ENCODE peak calls at places on chromosomes 12 and 14, in nine cellular contexts. One of them, this sample, is unnamed.

GRCh38 chr12:65637774-65638173 is 186.5 kb upstream of the HMGA2 start:
- DNase-seq in nucleus accumbens: no peak
- DNase-seq in activated effector memory CD4-positive, alpha-beta T cell treated with anti-CD3 and anti-CD28 coated beads, Interleukin-2, amount 50 U/mL, for 16 hours: no peak
- DNase-seq in foreskin keratinocyte: peak
- DNase-seq in HCEC 1CT: peak
- DNase-seq in stimulated activated CD8-positive, alpha-beta memory T cell treated with anti-CD3 and anti-CD28 coated beads, Interleukin-4, amount 100 ng/mL, for 48 hours: no peak
- DNase-seq in psoas muscle: no peak
- DNase-seq in neuronal stem cell: no peak
- DNase-seq in stimulated activated CD4-positive, alpha-beta T cell treated with anti-CD3 and anti-CD28 coated beads, Interleukin-4, amount 100 ng/mL, for 48 hours: no peak
- DNase-seq in this sample: no peak

GRCh38 chr12:23055004-23055403 is 430.0 kb downstream of the ETNK1 start:
- DNase-seq in neuronal stem cell: peak
- DNase-seq in nucleus accumbens: no peak
- DNase-seq in stimulated activated CD4-positive, alpha-beta T cell treated with anti-CD3 and anti-CD28 coated beads, Interleukin-4, amount 100 ng/mL, for 48 hours: no peak
- DNase-seq in psoas muscle: no peak
- DNase-seq in stimulated activated CD8-positive, alpha-beta memory T cell treated with anti-CD3 and anti-CD28 coated beads, Interleukin-4, amount 100 ng/mL, for 48 hours: no peak
- DNase-seq in activated effector memory CD4-positive, alpha-beta T cell treated with anti-CD3 and anti-CD28 coated beads, Interleukin-2, amount 50 U/mL, for 16 hours: no peak
- DNase-seq in foreskin keratinocyte: peak
- DNase-seq in HCEC 1CT: peak
- DNase-seq in this sample: no peak

GRCh38 chr14:23101986-23102625 is 2.7 kb downstream of the CIROP start:
- DNase-seq in psoas muscle: no peak
- DNase-seq in neuronal stem cell: no peak
- DNase-seq in stimulated activated CD8-positive, alpha-beta memory T cell treated with anti-CD3 and anti-CD28 coated beads, Interleukin-4, amount 100 ng/mL, for 48 hours: no peak
- DNase-seq in HCEC 1CT: no peak
- DNase-seq in foreskin keratinocyte: no peak
- DNase-seq in nucleus accumbens: no peak
- DNase-seq in activated effector memory CD4-positive, alpha-beta T cell treated with anti-CD3 and anti-CD28 coated beads, Interleukin-2, amount 50 U/mL, for 16 hours: no peak
- DNase-seq in stimulated activated CD4-positive, alpha-beta T cell treated with anti-CD3 and anti-CD28 coated beads, Interleukin-4, amount 100 ng/mL, for 48 hours: no peak
- DNase-seq in this sample: no peak

GRCh38 chr12:107092669-107093546 is 441 bp downstream of the CRY1 start:
- DNase-seq in stimulated activated CD4-positive, alpha-beta T cell treated with anti-CD3 and anti-CD28 coated beads, Interleukin-4, amount 100 ng/mL, for 48 hours: peak
- DNase-seq in psoas muscle: peak
- DNase-seq in foreskin keratinocyte: no peak
- DNase-seq in neuronal stem cell: peak
- DNase-seq in activated effector memory CD4-positive, alpha-beta T cell treated with anti-CD3 and anti-CD28 coated beads, Interleukin-2, amount 50 U/mL, for 16 hours: peak
- DNase-seq in stimulated activated CD8-positive, alpha-beta memory T cell treated with anti-CD3 and anti-CD28 coated beads, Interleukin-4, amount 100 ng/mL, for 48 hours: peak
- DNase-seq in nucleus accumbens: peak
- DNase-seq in HCEC 1CT: peak
- DNase-seq in this sample: peak

GRCh38 chr12:2813573-2814185 is 1.2 kb downstream of the ITFG2 start:
- DNase-seq in activated effector memory CD4-positive, alpha-beta T cell treated with anti-CD3 and anti-CD28 coated beads, Interleukin-2, amount 50 U/mL, for 16 hours: peak
- DNase-seq in psoas muscle: no peak
- DNase-seq in foreskin keratinocyte: peak
- DNase-seq in stimulated activated CD4-positive, alpha-beta T cell treated with anti-CD3 and anti-CD28 coated beads, Interleukin-4, amount 100 ng/mL, for 48 hours: peak
- DNase-seq in stimulated activated CD8-positive, alpha-beta memory T cell treated with anti-CD3 and anti-CD28 coated beads, Interleukin-4, amount 100 ng/mL, for 48 hours: peak
- DNase-seq in neuronal stem cell: no peak
- DNase-seq in HCEC 1CT: peak
- DNase-seq in nucleus accumbens: no peak
- DNase-seq in this sample: peak

GRCh38 chr14:94123296-94123695 is 6.1 kb downstream of the IFI27L2 start:
- DNase-seq in stimulated activated CD4-positive, alpha-beta T cell treated with anti-CD3 and anti-CD28 coated beads, Interleukin-4, amount 100 ng/mL, for 48 hours: no peak
- DNase-seq in neuronal stem cell: no peak
- DNase-seq in stimulated activated CD8-positive, alpha-beta memory T cell treated with anti-CD3 and anti-CD28 coated beads, Interleukin-4, amount 100 ng/mL, for 48 hours: peak
- DNase-seq in nucleus accumbens: no peak
- DNase-seq in activated effector memory CD4-positive, alpha-beta T cell treated with anti-CD3 and anti-CD28 coated beads, Interleukin-2, amount 50 U/mL, for 16 hours: peak
- DNase-seq in psoas muscle: no peak
- DNase-seq in HCEC 1CT: no peak
- DNase-seq in foreskin keratinocyte: no peak
- DNase-seq in this sample: peak

GRCh38 chr12:40752011-40752410 is 59.8 kb downstream of the CNTN1 start:
- DNase-seq in neuronal stem cell: no peak
- DNase-seq in nucleus accumbens: no peak
- DNase-seq in HCEC 1CT: no peak
- DNase-seq in stimulated activated CD4-positive, alpha-beta T cell treated with anti-CD3 and anti-CD28 coated beads, Interleukin-4, amount 100 ng/mL, for 48 hours: no peak
- DNase-seq in activated effector memory CD4-positive, alpha-beta T cell treated with anti-CD3 and anti-CD28 coated beads, Interleukin-2, amount 50 U/mL, for 16 hours: no peak
- DNase-seq in stimulated activated CD8-positive, alpha-beta memory T cell treated with anti-CD3 and anti-CD28 coated beads, Interleukin-4, amount 100 ng/mL, for 48 hours: no peak
- DNase-seq in foreskin keratinocyte: no peak
- DNase-seq in psoas muscle: no peak
- DNase-seq in this sample: no peak

GRCh38 chr14:106837870-106838269 is 1311.5 kb downstream of the TMEM121 start:
- DNase-seq in foreskin keratinocyte: no peak
- DNase-seq in nucleus accumbens: no peak
- DNase-seq in stimulated activated CD8-positive, alpha-beta memory T cell treated with anti-CD3 and anti-CD28 coated beads, Interleukin-4, amount 100 ng/mL, for 48 hours: no peak
- DNase-seq in activated effector memory CD4-positive, alpha-beta T cell treated with anti-CD3 and anti-CD28 coated beads, Interleukin-2, amount 50 U/mL, for 16 hours: no peak
- DNase-seq in stimulated activated CD4-positive, alpha-beta T cell treated with anti-CD3 and anti-CD28 coated beads, Interleukin-4, amount 100 ng/mL, for 48 hours: no peak
- DNase-seq in neuronal stem cell: no peak
- DNase-seq in psoas muscle: no peak
- DNase-seq in HCEC 1CT: no peak
- DNase-seq in this sample: no peak

GRCh38 chr12:41983394-41983793 is 161.3 kb downstream of the GXYLT1 start:
- DNase-seq in HCEC 1CT: no peak
- DNase-seq in stimulated activated CD8-positive, alpha-beta memory T cell treated with anti-CD3 and anti-CD28 coated beads, Interleukin-4, amount 100 ng/mL, for 48 hours: no peak
- DNase-seq in stimulated activated CD4-positive, alpha-beta T cell treated with anti-CD3 and anti-CD28 coated beads, Interleukin-4, amount 100 ng/mL, for 48 hours: no peak
- DNase-seq in foreskin keratinocyte: no peak
- DNase-seq in nucleus accumbens: peak
- DNase-seq in psoas muscle: no peak
- DNase-seq in neuronal stem cell: no peak
- DNase-seq in activated effector memory CD4-positive, alpha-beta T cell treated with anti-CD3 and anti-CD28 coated beads, Interleukin-2, amount 50 U/mL, for 16 hours: no peak
- DNase-seq in this sample: no peak

GRCh38 chr12:25713264-25713663 is 160.2 kb upstream of the LMNTD1 start:
- DNase-seq in psoas muscle: no peak
- DNase-seq in activated effector memory CD4-positive, alpha-beta T cell treated with anti-CD3 and anti-CD28 coated beads, Interleukin-2, amount 50 U/mL, for 16 hours: no peak
- DNase-seq in nucleus accumbens: no peak
- DNase-seq in stimulated activated CD4-positive, alpha-beta T cell treated with anti-CD3 and anti-CD28 coated beads, Interleukin-4, amount 100 ng/mL, for 48 hours: no peak
- DNase-seq in stimulated activated CD8-positive, alpha-beta memory T cell treated with anti-CD3 and anti-CD28 coated beads, Interleukin-4, amount 100 ng/mL, for 48 hours: no peak
- DNase-seq in neuronal stem cell: no peak
- DNase-seq in HCEC 1CT: no peak
- DNase-seq in foreskin keratinocyte: no peak
- DNase-seq in this sample: no peak

GRCh38 chr12:33926095-33926494 is 96.2 kb upstream of the ALG10 start:
- DNase-seq in foreskin keratinocyte: no peak
- DNase-seq in stimulated activated CD8-positive, alpha-beta memory T cell treated with anti-CD3 and anti-CD28 coated beads, Interleukin-4, amount 100 ng/mL, for 48 hours: no peak
- DNase-seq in psoas muscle: no peak
- DNase-seq in HCEC 1CT: no peak
- DNase-seq in activated effector memory CD4-positive, alpha-beta T cell treated with anti-CD3 and anti-CD28 coated beads, Interleukin-2, amount 50 U/mL, for 16 hours: no peak
- DNase-seq in nucleus accumbens: no peak
- DNase-seq in stimulated activated CD4-positive, alpha-beta T cell treated with anti-CD3 and anti-CD28 coated beads, Interleukin-4, amount 100 ng/mL, for 48 hours: no peak
- DNase-seq in neuronal stem cell: no peak
- DNase-seq in this sample: no peak

GRCh38 chr12:109998241-109998903 is 858 bp upstream of the ANKRD13A start:
- DNase-seq in psoas muscle: no peak
- DNase-seq in neuronal stem cell: no peak
- DNase-seq in nucleus accumbens: no peak
- DNase-seq in stimulated activated CD4-positive, alpha-beta T cell treated with anti-CD3 and anti-CD28 coated beads, Interleukin-4, amount 100 ng/mL, for 48 hours: no peak
- DNase-seq in activated effector memory CD4-positive, alpha-beta T cell treated with anti-CD3 and anti-CD28 coated beads, Interleukin-2, amount 50 U/mL, for 16 hours: no peak
- DNase-seq in foreskin keratinocyte: no peak
- DNase-seq in HCEC 1CT: no peak
- DNase-seq in stimulated activated CD8-positive, alpha-beta memory T cell treated with anti-CD3 and anti-CD28 coated beads, Interleukin-4, amount 100 ng/mL, for 48 hours: no peak
- DNase-seq in this sample: no peak

GRCh38 chr14:66476964-66477363 is 9.2 kb upstream of the CCDC196 start:
- DNase-seq in psoas muscle: no peak
- DNase-seq in HCEC 1CT: peak
- DNase-seq in stimulated activated CD8-positive, alpha-beta memory T cell treated with anti-CD3 and anti-CD28 coated beads, Interleukin-4, amount 100 ng/mL, for 48 hours: no peak
- DNase-seq in activated effector memory CD4-positive, alpha-beta T cell treated with anti-CD3 and anti-CD28 coated beads, Interleukin-2, amount 50 U/mL, for 16 hours: no peak
- DNase-seq in nucleus accumbens: no peak
- DNase-seq in foreskin keratinocyte: peak
- DNase-seq in neuronal stem cell: no peak
- DNase-seq in stimulated activated CD4-positive, alpha-beta T cell treated with anti-CD3 and anti-CD28 coated beads, Interleukin-4, amount 100 ng/mL, for 48 hours: no peak
- DNase-seq in this sample: no peak

GRCh38 chr12:21566223-21566906 is 38.3 kb downstream of the GYS2 start:
- DNase-seq in psoas muscle: no peak
- DNase-seq in nucleus accumbens: no peak
- DNase-seq in foreskin keratinocyte: no peak
- DNase-seq in stimulated activated CD4-positive, alpha-beta T cell treated with anti-CD3 and anti-CD28 coated beads, Interleukin-4, amount 100 ng/mL, for 48 hours: no peak
- DNase-seq in stimulated activated CD8-positive, alpha-beta memory T cell treated with anti-CD3 and anti-CD28 coated beads, Interleukin-4, amount 100 ng/mL, for 48 hours: no peak
- DNase-seq in neuronal stem cell: no peak
- DNase-seq in activated effector memory CD4-positive, alpha-beta T cell treated with anti-CD3 and anti-CD28 coated beads, Interleukin-2, amount 50 U/mL, for 16 hours: no peak
- DNase-seq in HCEC 1CT: no peak
- DNase-seq in this sample: no peak

This sample was measured in dorsolateral prefrontal cortex.